ENCODE peak calls at places on chromosomes 4 and X, in six cellular contexts. I, F, Y, Z, V and J are unnamed samples.

GRCh38 chr4:181525641-181526040 is 717.6 kb upstream of the TENM3 start:
- DNase-seq in Z (no peak), F (no peak), I (no peak), Y (no peak), V (no peak), J (no peak)

GRCh38 chrX:111110098-111110775 is 14.2 kb downstream of the PAK3 start:
- DNase-seq in F (no peak), Y (no peak), V (no peak), I (no peak), Z (no peak), J (no peak)

GRCh38 chr4:5660185-5660584 is 48.2 kb downstream of the EVC2 start:
- DNase-seq in Z (no peak), I (no peak), Y (no peak), V (no peak), F (no peak), J (no peak)

GRCh38 chr4:105550641-105551040 is 1.8 kb upstream of the ARHGEF38 start:
- DNase-seq in Y (no peak), Z (no peak), V (no peak), I (no peak), F (no peak), J (no peak)

GRCh38 chrX:155048997-155049619 is 21.8 kb downstream of the CMC4 start:
- DNase-seq in Y (no peak), V (no peak), F (no peak), Z (peak; percentile 1), I (no peak), J (peak; percentile 34)

GRCh38 chr4:1258457-1258856 is 9.5 kb upstream of the CTBP1 start:
- DNase-seq in V (no peak), I (no peak), Z (no peak), F (no peak), Y (no peak), J (no peak)

GRCh38 chrX:10048695-10049094 is 81.5 kb downstream of the CLDN34 start:
- DNase-seq in I (no peak), V (no peak), Z (no peak), Y (no peak), F (no peak), J (no peak)

GRCh38 chr4:106238819-106239420 is 77.1 kb downstream of the TBCK start:
- DNase-seq in F (no peak), I (no peak), Y (peak; percentile 7), V (no peak), Z (peak; percentile 5), J (no peak)

GRCh38 chrX:75115707-75116413 is 40.2 kb downstream of the ABCB7 start:
- DNase-seq in Z (no peak), V (no peak), I (no peak), F (no peak), Y (no peak), J (no peak)

GRCh38 chrX:18676470-18676869 is 4.6 kb upstream of the RS1 start:
- DNase-seq in V (peak; percentile 59), Y (no peak), F (no peak), I (no peak), Z (no peak), J (no peak)

GRCh38 chrX:9340619-9341304 is 124.1 kb upstream of the TBL1X start:
- DNase-seq in V (no peak), I (peak; percentile 27), Z (no peak), Y (no peak), F (peak; percentile 31), J (no peak)

GRCh38 chr4:6746721-6747689 is 31.0 kb downstream of the BLOC1S4 start:
- DNase-seq in I (no peak), V (peak; percentile 85), Z (no peak), Y (no peak), F (no peak), J (no peak)

GRCh38 chr4:78864405-78865024 is 74.7 kb downstream of the PAQR3 start:
- DNase-seq in Y (peak; percentile 59), Z (peak; percentile 59), V (peak; percentile 56), F (no peak), I (no peak), J (no peak)

GRCh38 chr4:107736924-107737448 is 17.0 kb upstream of the PAPSS1 start:
- DNase-seq in V (peak; percentile 24), Z (no peak), Y (no peak), I (no peak), F (peak; percentile 40), J (peak; percentile 55)

GRCh38 chr4:140092094-140092820 is 61.7 kb downstream of the MAML3 start:
- DNase-seq in Y (no peak), Z (no peak), I (peak; percentile 28), F (no peak), V (peak; percentile 88), J (no peak)

GRCh38 chr4:41977709-41978108 is 3.8 kb upstream of the DCAF4L1 start:
- DNase-seq in Z (no peak), I (no peak), F (no peak), V (no peak), Y (no peak), J (no peak)

GRCh38 chr4:31040106-31040505 is 319.9 kb downstream of the PCDH7 start:
- DNase-seq in V (no peak), I (no peak), Y (no peak), Z (no peak), F (no peak), J (no peak)

GRCh38 chrX:12309040-12309732 is 170.9 kb downstream of the FRMPD4 start:
- DNase-seq in I (no peak), Y (no peak), V (peak; percentile 43), F (no peak), Z (no peak), J (no peak)

GRCh38 chr4:142091085-142091513 is 454.7 kb downstream of the IL15 start:
- DNase-seq in F (no peak), Y (peak; percentile 99), V (no peak), Z (no peak), I (no peak), J (no peak)

GRCh38 chr4:56026596-56026995 is 77.9 kb downstream of the CEP135 start:
- DNase-seq in Z (no peak), I (no peak), V (no peak), Y (no peak), F (no peak), J (no peak)

GRCh38 chr4:37689353-37689752 is 3.2 kb upstream of the RELL1 start:
- DNase-seq in Z (no peak), V (no peak), F (no peak), I (no peak), Y (no peak), J (no peak)

GRCh38 chr4:43339435-43339834 is 446.9 kb downstream of the GRXCR1 start:
- DNase-seq in V (no peak), Y (no peak), I (no peak), F (no peak), Z (no peak), J (no peak)

GRCh38 chrX:85611926-85612325 is 232.5 kb upstream of the POF1B start:
- DNase-seq in F (no peak), I (no peak), Z (no peak), Y (peak; percentile 3), V (no peak), J (no peak)

GRCh38 chrX:71542411-71542810 is 9.5 kb downstream of the OGT start:
- DNase-seq in V (no peak), Y (peak; percentile 35), I (no peak), Z (no peak), F (no peak), J (no peak)

GRCh38 chrX:123740006-123740405 is 7.2 kb upstream of the THOC2 start:
- DNase-seq in I (no peak), Y (no peak), Z (no peak), F (no peak), V (no peak), J (no peak)

GRCh38 chr4:173272987-173273386 is 61.2 kb downstream of the HMGB2 start:
- DNase-seq in F (no peak), Y (no peak), V (no peak), I (no peak), Z (no peak), J (no peak)

GRCh38 chrX:44433556-44433955 is 90.1 kb upstream of the EFHC2 start:
- DNase-seq in Z (no peak), V (no peak), F (no peak), I (no peak), Y (no peak), J (no peak)